ENCODE peak calls at places on chromosomes 13 and 19, in seven cellular contexts. B, R, S, D, Z, G and K are unnamed samples.
A peak's percentile ranks its signal among the peaks of the same experiment; 100 is the strongest.

GRCh38 chr13:100673376-100673830 is 1.2 kb downstream of the TMTC4 start:
- DNase-seq in D (peak; percentile 71), R (no peak), Z (peak; percentile 20), G (no peak), S (no peak), B (no peak), K (no peak)

GRCh38 chr13:50679321-50679720 is 164.2 kb downstream of the DLEU7 start:
- DNase-seq in R (no peak), D (no peak), G (peak; percentile 79), B (no peak), Z (no peak), S (no peak), K (no peak)

GRCh38 chr13:83883061-83883523 is 818 bp upstream of the SLITRK1 start:
- DNase-seq in G (no peak), Z (no peak), R (no peak), D (peak; percentile 58), B (no peak), S (no peak), K (no peak)

GRCh38 chr19:5104871-5105351 is 136.0 kb downstream of the KDM4B start:
- DNase-seq in S (no peak), R (no peak), B (no peak), Z (no peak), G (no peak), D (no peak), K (no peak)

GRCh38 chr19:41023193-41023592 is 32.1 kb downstream of the CYP2B6 start:
- DNase-seq in D (no peak), G (no peak), S (peak; percentile 19), R (no peak), Z (no peak), B (no peak), K (no peak)

GRCh38 chr13:47299316-47299715 is 402.5 kb upstream of the HTR2A start:
- DNase-seq in S (no peak), B (no peak), Z (no peak), R (no peak), D (no peak), G (peak; percentile 5), K (no peak)

GRCh38 chr13:74021507-74021906 is 112.7 kb downstream of the KLF12 start:
- DNase-seq in D (no peak), Z (no peak), S (no peak), G (no peak), B (no peak), R (no peak), K (no peak)

GRCh38 chr19:3784607-3785463 is 1.3 kb downstream of the MATK start:
- DNase-seq in G (no peak), R (no peak), Z (no peak), S (no peak), D (peak; percentile 2), B (no peak), K (no peak)

GRCh38 chr19:11984986-11985385 is 20.1 kb downstream of the ZNF763 start:
- DNase-seq in D (peak; percentile 68), R (no peak), S (peak; percentile 13), Z (no peak), B (no peak), G (no peak), K (no peak)